ENCODE peak calls at places on chromosomes 4 and X, in ten cellular contexts. One of them, this sample, is unnamed.

GRCh38 chr4:168612435-168613139 is 115.7 kb downstream of the PALLD start:
- DNase-seq in Calu3: no peak
- DNase-seq in SW480: no peak
- DNase-seq in stimulated activated CD4-positive, alpha-beta T cell treated with anti-CD3 and anti-CD28 coated beads, Interleukin-12 subunit alpha, Interleukin-12 subunit beta, amount 100 ng/mL, for 48 hours: no peak
- DNase-seq in DMS 273 treated with DMSO at 0.1 percent for 48 hours: no peak
- DNase-seq in effector memory CD4-positive, alpha-beta T cell: no peak
- DNase-seq in heart right ventricle: no peak
- DNase-seq in GM13976: no peak
- DNase-seq in head of caudate nucleus: no peak
- DNase-seq in T follicular helper cell: no peak
- DNase-seq in this sample: no peak

GRCh38 chrX:78105944-78106650 is 2.0 kb downstream of the PGK1 start:
- DNase-seq in head of caudate nucleus: no peak
- DNase-seq in T follicular helper cell: no peak
- DNase-seq in effector memory CD4-positive, alpha-beta T cell: no peak
- DNase-seq in GM13976: no peak
- DNase-seq in DMS 273 treated with DMSO at 0.1 percent for 48 hours: no peak
- DNase-seq in Calu3: no peak
- DNase-seq in stimulated activated CD4-positive, alpha-beta T cell treated with anti-CD3 and anti-CD28 coated beads, Interleukin-12 subunit alpha, Interleukin-12 subunit beta, amount 100 ng/mL, for 48 hours: no peak
- DNase-seq in SW480: no peak
- DNase-seq in heart right ventricle: no peak
- DNase-seq in this sample: no peak

GRCh38 chrX:16119353-16120220 is 3.8 kb upstream of the GRPR start:
- DNase-seq in effector memory CD4-positive, alpha-beta T cell: no peak
- DNase-seq in head of caudate nucleus: no peak
- DNase-seq in DMS 273 treated with DMSO at 0.1 percent for 48 hours: no peak
- DNase-seq in Calu3: no peak
- DNase-seq in heart right ventricle: no peak
- DNase-seq in GM13976: peak; percentile 28
- DNase-seq in stimulated activated CD4-positive, alpha-beta T cell treated with anti-CD3 and anti-CD28 coated beads, Interleukin-12 subunit alpha, Interleukin-12 subunit beta, amount 100 ng/mL, for 48 hours: no peak
- DNase-seq in T follicular helper cell: no peak
- DNase-seq in SW480: no peak
- DNase-seq in this sample: peak; percentile 4

GRCh38 chrX:37846934-37847732 is at the start of gene DYNLT3:
- DNase-seq in DMS 273 treated with DMSO at 0.1 percent for 48 hours: peak; percentile 65
- DNase-seq in T follicular helper cell: peak; percentile 68
- DNase-seq in effector memory CD4-positive, alpha-beta T cell: peak; percentile 68
- DNase-seq in heart right ventricle: peak; percentile 82
- DNase-seq in head of caudate nucleus: peak; percentile 74
- DNase-seq in Calu3: peak; percentile 86
- DNase-seq in SW480: peak; percentile 85
- DNase-seq in GM13976: peak; percentile 86
- DNase-seq in stimulated activated CD4-positive, alpha-beta T cell treated with anti-CD3 and anti-CD28 coated beads, Interleukin-12 subunit alpha, Interleukin-12 subunit beta, amount 100 ng/mL, for 48 hours: peak; percentile 58
- DNase-seq in this sample: peak; percentile 57

GRCh38 chr4:40933272-40934053 is 183.7 kb downstream of the NSUN7 start:
- DNase-seq in SW480: no peak
- DNase-seq in Calu3: no peak
- DNase-seq in GM13976: no peak
- DNase-seq in head of caudate nucleus: peak; percentile 88
- DNase-seq in T follicular helper cell: no peak
- DNase-seq in heart right ventricle: no peak
- DNase-seq in DMS 273 treated with DMSO at 0.1 percent for 48 hours: no peak
- DNase-seq in stimulated activated CD4-positive, alpha-beta T cell treated with anti-CD3 and anti-CD28 coated beads, Interleukin-12 subunit alpha, Interleukin-12 subunit beta, amount 100 ng/mL, for 48 hours: no peak
- DNase-seq in effector memory CD4-positive, alpha-beta T cell: no peak
- DNase-seq in this sample: no peak

GRCh38 chr4:76881375-76881774 is 16.6 kb downstream of the SOWAHB start:
- DNase-seq in T follicular helper cell: no peak
- DNase-seq in heart right ventricle: no peak
- DNase-seq in effector memory CD4-positive, alpha-beta T cell: no peak
- DNase-seq in SW480: peak; percentile 49
- DNase-seq in stimulated activated CD4-positive, alpha-beta T cell treated with anti-CD3 and anti-CD28 coated beads, Interleukin-12 subunit alpha, Interleukin-12 subunit beta, amount 100 ng/mL, for 48 hours: no peak
- DNase-seq in head of caudate nucleus: no peak
- DNase-seq in DMS 273 treated with DMSO at 0.1 percent for 48 hours: no peak
- DNase-seq in Calu3: peak; percentile 36
- DNase-seq in GM13976: no peak
- DNase-seq in this sample: no peak

GRCh38 chr4:27791640-27792039 is 931.0 kb downstream of the STIM2 start:
- DNase-seq in T follicular helper cell: no peak
- DNase-seq in heart right ventricle: no peak
- DNase-seq in head of caudate nucleus: no peak
- DNase-seq in effector memory CD4-positive, alpha-beta T cell: no peak
- DNase-seq in stimulated activated CD4-positive, alpha-beta T cell treated with anti-CD3 and anti-CD28 coated beads, Interleukin-12 subunit alpha, Interleukin-12 subunit beta, amount 100 ng/mL, for 48 hours: no peak
- DNase-seq in DMS 273 treated with DMSO at 0.1 percent for 48 hours: no peak
- DNase-seq in Calu3: no peak
- DNase-seq in GM13976: no peak
- DNase-seq in SW480: peak; percentile 23
- DNase-seq in this sample: no peak

GRCh38 chr4:136277741-136278140 is 1254.6 kb downstream of the PCDH18 start:
- DNase-seq in stimulated activated CD4-positive, alpha-beta T cell treated with anti-CD3 and anti-CD28 coated beads, Interleukin-12 subunit alpha, Interleukin-12 subunit beta, amount 100 ng/mL, for 48 hours: no peak
- DNase-seq in heart right ventricle: no peak
- DNase-seq in T follicular helper cell: no peak
- DNase-seq in effector memory CD4-positive, alpha-beta T cell: no peak
- DNase-seq in SW480: no peak
- DNase-seq in DMS 273 treated with DMSO at 0.1 percent for 48 hours: peak; percentile 34
- DNase-seq in head of caudate nucleus: no peak
- DNase-seq in Calu3: no peak
- DNase-seq in GM13976: no peak
- DNase-seq in this sample: no peak

GRCh38 chr4:189200346-189200745 is 740.3 kb upstream of the FRG1 start:
- DNase-seq in stimulated activated CD4-positive, alpha-beta T cell treated with anti-CD3 and anti-CD28 coated beads, Interleukin-12 subunit alpha, Interleukin-12 subunit beta, amount 100 ng/mL, for 48 hours: no peak
- DNase-seq in Calu3: no peak
- DNase-seq in effector memory CD4-positive, alpha-beta T cell: no peak
- DNase-seq in DMS 273 treated with DMSO at 0.1 percent for 48 hours: no peak
- DNase-seq in SW480: no peak
- DNase-seq in GM13976: no peak
- DNase-seq in head of caudate nucleus: no peak
- DNase-seq in T follicular helper cell: no peak
- DNase-seq in heart right ventricle: no peak
- DNase-seq in this sample: no peak

GRCh38 chr4:168486961-168487820 is 6.9 kb upstream of the DDX60L start:
- DNase-seq in head of caudate nucleus: no peak
- DNase-seq in T follicular helper cell: no peak
- DNase-seq in GM13976: no peak
- DNase-seq in SW480: peak; percentile 41
- DNase-seq in DMS 273 treated with DMSO at 0.1 percent for 48 hours: no peak
- DNase-seq in Calu3: no peak
- DNase-seq in heart right ventricle: no peak
- DNase-seq in effector memory CD4-positive, alpha-beta T cell: no peak
- DNase-seq in stimulated activated CD4-positive, alpha-beta T cell treated with anti-CD3 and anti-CD28 coated beads, Interleukin-12 subunit alpha, Interleukin-12 subunit beta, amount 100 ng/mL, for 48 hours: no peak
- DNase-seq in this sample: no peak

GRCh38 chr4:818106-818921 is 7.6 kb downstream of the CPLX1 start:
- DNase-seq in effector memory CD4-positive, alpha-beta T cell: no peak
- DNase-seq in T follicular helper cell: no peak
- DNase-seq in stimulated activated CD4-positive, alpha-beta T cell treated with anti-CD3 and anti-CD28 coated beads, Interleukin-12 subunit alpha, Interleukin-12 subunit beta, amount 100 ng/mL, for 48 hours: no peak
- DNase-seq in DMS 273 treated with DMSO at 0.1 percent for 48 hours: no peak
- DNase-seq in Calu3: no peak
- DNase-seq in heart right ventricle: no peak
- DNase-seq in SW480: no peak
- DNase-seq in head of caudate nucleus: peak; percentile 5
- DNase-seq in GM13976: no peak
- DNase-seq in this sample: no peak

GRCh38 chr4:6910340-6910959 is 824 bp downstream of the TBC1D14 start:
- DNase-seq in SW480: peak; percentile 37
- DNase-seq in head of caudate nucleus: no peak
- DNase-seq in GM13976: no peak
- DNase-seq in heart right ventricle: no peak
- DNase-seq in Calu3: peak; percentile 15
- DNase-seq in stimulated activated CD4-positive, alpha-beta T cell treated with anti-CD3 and anti-CD28 coated beads, Interleukin-12 subunit alpha, Interleukin-12 subunit beta, amount 100 ng/mL, for 48 hours: no peak
- DNase-seq in DMS 273 treated with DMSO at 0.1 percent for 48 hours: no peak
- DNase-seq in T follicular helper cell: no peak
- DNase-seq in effector memory CD4-positive, alpha-beta T cell: no peak
- DNase-seq in this sample: no peak

GRCh38 chrX:136147320-136147901 is at the start of gene FHL1:
- DNase-seq in effector memory CD4-positive, alpha-beta T cell: peak; percentile 48
- DNase-seq in GM13976: peak; percentile 59
- DNase-seq in heart right ventricle: peak; percentile 76
- DNase-seq in head of caudate nucleus: peak; percentile 50
- DNase-seq in SW480: peak; percentile 8
- DNase-seq in DMS 273 treated with DMSO at 0.1 percent for 48 hours: no peak
- DNase-seq in T follicular helper cell: peak; percentile 43
- DNase-seq in Calu3: no peak
- DNase-seq in stimulated activated CD4-positive, alpha-beta T cell treated with anti-CD3 and anti-CD28 coated beads, Interleukin-12 subunit alpha, Interleukin-12 subunit beta, amount 100 ng/mL, for 48 hours: no peak
- DNase-seq in this sample: no peak

GRCh38 chrX:118370921-118371624 is 25.2 kb downstream of the WDR44 start:
- DNase-seq in Calu3: no peak
- DNase-seq in GM13976: no peak
- DNase-seq in head of caudate nucleus: no peak
- DNase-seq in effector memory CD4-positive, alpha-beta T cell: no peak
- DNase-seq in heart right ventricle: no peak
- DNase-seq in SW480: no peak
- DNase-seq in T follicular helper cell: no peak
- DNase-seq in DMS 273 treated with DMSO at 0.1 percent for 48 hours: no peak
- DNase-seq in stimulated activated CD4-positive, alpha-beta T cell treated with anti-CD3 and anti-CD28 coated beads, Interleukin-12 subunit alpha, Interleukin-12 subunit beta, amount 100 ng/mL, for 48 hours: no peak
- DNase-seq in this sample: no peak